ENCODE peak calls at places on chromosome 11, in six cellular contexts. E, D, J, Q, L and R are unnamed samples.

GRCh38 chr11:10451399-10452116 is 3.5 kb upstream of the AMPD3 start:
- DNase-seq in E (no peak), D (peak), J (no peak), Q (no peak), L (no peak), R (no peak)

GRCh38 chr11:116312560-116313340 is 460.0 kb downstream of the BUD13 start:
- DNase-seq in E (no peak), D (no peak), J (peak), Q (peak), L (no peak), R (peak)

GRCh38 chr11:11332141-11332710 is 20.8 kb downstream of the CSNK2A3 start:
- DNase-seq in E (no peak), D (no peak), J (no peak), Q (no peak), L (no peak), R (no peak)

GRCh38 chr11:27701262-27702105 is 1.2 kb upstream of the BDNF start:
- DNase-seq in E (peak), D (no peak), J (no peak), Q (peak), L (no peak), R (peak)

GRCh38 chr11:122663764-122664163 is 8.2 kb downstream of the UBASH3B start:
- DNase-seq in E (no peak), D (no peak), J (no peak), Q (peak), L (no peak), R (no peak)

GRCh38 chr11:65879622-65880021 is at the start of gene CTSW:
- DNase-seq in E (no peak), D (no peak), J (no peak), Q (no peak), L (no peak), R (no peak)

GRCh38 chr11:60831143-60831500 is 10.8 kb upstream of the CCDC86 start:
- DNase-seq in E (peak), D (peak), J (peak), Q (peak), L (peak), R (peak)

GRCh38 chr11:107741044-107741823 is 29.4 kb upstream of the SLN start:
- DNase-seq in E (peak), D (peak), J (no peak), Q (no peak), L (peak), R (no peak)

GRCh38 chr11:69563306-69563705 is 77.7 kb upstream of the CCND1 start:
- DNase-seq in E (no peak), D (no peak), J (no peak), Q (no peak), L (no peak), R (no peak)

GRCh38 chr11:35932641-35933571 is 11.0 kb upstream of the LDLRAD3 start:
- DNase-seq in E (peak), D (no peak), J (no peak), Q (peak), L (peak), R (no peak)

GRCh38 chr11:128294001-128294684 is 293.2 kb downstream of the ETS1 start:
- DNase-seq in E (no peak), D (no peak), J (no peak), Q (no peak), L (no peak), R (no peak)

GRCh38 chr11:83070044-83070877 is 1.4 kb downstream of the RAB30 start:
- DNase-seq in E (peak), D (no peak), J (no peak), Q (peak), L (no peak), R (peak)

GRCh38 chr11:74466916-74467885 is at the start of gene KCNE3:
- DNase-seq in E (no peak), D (no peak), J (peak), Q (peak), L (no peak), R (no peak)

GRCh38 chr11:12330491-12331231 is 46.7 kb upstream of the PARVA start:
- DNase-seq in E (peak), D (no peak), J (no peak), Q (peak), L (no peak), R (no peak)

GRCh38 chr11:96055706-96056387 is 131.9 kb upstream of the MTMR2 start:
- DNase-seq in E (peak), D (no peak), J (no peak), Q (peak), L (no peak), R (peak)

GRCh38 chr11:108854366-108854765 is 189.5 kb downstream of the DDX10 start:
- DNase-seq in E (no peak), D (peak), J (no peak), Q (no peak), L (no peak), R (no peak)

GRCh38 chr11:2464451-2465165 is 19.8 kb downstream of the KCNQ1 start:
- DNase-seq in E (no peak), D (no peak), J (no peak), Q (no peak), L (no peak), R (no peak)

GRCh38 chr11:80365315-80365714 is 924.5 kb upstream of the TENM4 start:
- DNase-seq in E (no peak), D (no peak), J (no peak), Q (no peak), L (no peak), R (no peak)

GRCh38 chr11:444397-445144 is 2.8 kb upstream of the ANO9 start:
- DNase-seq in E (no peak), D (no peak), J (peak), Q (peak), L (no peak), R (no peak)

GRCh38 chr11:74494916-74495315 is 1.4 kb upstream of the LIPT2 start:
- DNase-seq in E (no peak), D (no peak), J (no peak), Q (no peak), L (no peak), R (no peak)

GRCh38 chr11:2376751-2377451 is at the start of gene CD81:
- DNase-seq in E (no peak), D (peak), J (peak), Q (no peak), L (no peak), R (peak)

GRCh38 chr11:126284829-126285228 is 1.9 kb downstream of the TIRAP start:
- DNase-seq in E (peak), D (peak), J (no peak), Q (peak), L (no peak), R (peak)

GRCh38 chr11:69704508-69705245 is 855 bp upstream of the FGF19 start:
- DNase-seq in E (no peak), D (no peak), J (no peak), Q (no peak), L (no peak), R (no peak)

GRCh38 chr11:46865340-46865739 is 19.3 kb upstream of the CKAP5 start:
- DNase-seq in E (peak), D (no peak), J (no peak), Q (peak), L (no peak), R (no peak)

GRCh38 chr11:124499711-124500110 is 43.7 kb downstream of the OR8B12 start:
- DNase-seq in E (no peak), D (no peak), J (no peak), Q (no peak), L (no peak), R (no peak)

GRCh38 chr11:123103326-123103980 is 41.5 kb upstream of the HSPA8 start:
- DNase-seq in E (peak), D (peak), J (no peak), Q (peak), L (no peak), R (peak)

GRCh38 chr11:108698844-108699642 is 34.2 kb downstream of the DDX10 start:
- DNase-seq in E (no peak), D (no peak), J (no peak), Q (peak), L (no peak), R (peak)

GRCh38 chr11:2100361-2101170 is 38.6 kb downstream of the IGF2 start:
- DNase-seq in E (no peak), D (no peak), J (peak), Q (no peak), L (no peak), R (no peak)

DNA sequence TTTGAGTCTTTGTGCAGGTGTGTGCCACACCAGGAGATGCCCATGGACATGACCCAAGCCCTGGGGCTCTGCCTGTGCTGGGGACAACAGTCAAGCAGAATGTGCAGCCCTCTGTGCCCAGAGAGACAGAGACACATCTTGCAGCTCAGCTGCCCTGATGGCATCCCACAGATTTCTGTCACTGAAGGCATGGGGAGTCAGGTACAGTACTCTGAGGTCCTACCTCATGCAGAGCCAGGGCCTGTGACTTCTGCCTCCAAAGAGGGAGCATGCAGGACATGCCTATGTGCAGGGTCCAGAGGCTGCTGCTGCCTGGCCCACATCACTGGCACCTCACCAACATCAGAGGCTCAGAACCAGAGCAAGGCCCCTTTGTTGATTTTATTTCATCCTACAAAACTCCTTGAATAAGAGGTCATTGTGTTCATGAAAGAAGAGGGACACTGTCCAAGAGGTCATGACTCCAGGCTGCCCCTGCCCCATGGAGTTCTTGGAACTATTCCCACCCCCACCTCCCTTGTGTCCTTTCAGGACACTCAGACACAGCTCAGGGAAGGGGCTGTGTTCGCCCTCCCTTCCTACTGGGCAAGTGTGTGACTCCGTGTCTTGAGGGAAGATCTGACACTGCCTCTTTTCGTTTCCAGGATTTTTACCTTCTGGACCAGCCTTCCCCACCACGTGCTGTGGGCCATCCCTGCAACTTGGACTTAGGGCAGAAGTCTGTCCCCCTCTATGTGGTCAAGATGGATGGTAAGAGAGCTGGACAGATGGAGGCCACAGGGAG is 62.3 kb downstream of the BTG4 start:
- DNase-seq in E (no peak), D (no peak), J (no peak), Q (no peak), L (no peak), R (no peak)
- TF ChIP-seq CTCF in E (no peak), D (no peak), J (no peak), Q (no peak), L (no peak), R (no peak)

GRCh38 chr11:32172771-32173170 is 81.9 kb downstream of the RCN1 start:
- DNase-seq in E (no peak), D (no peak), J (no peak), Q (peak), L (no peak), R (no peak)
- H3K27ac ChIP-seq in E (no peak), D (no peak), J (no peak), Q (no peak), L (no peak), R (no peak)

DNA sequence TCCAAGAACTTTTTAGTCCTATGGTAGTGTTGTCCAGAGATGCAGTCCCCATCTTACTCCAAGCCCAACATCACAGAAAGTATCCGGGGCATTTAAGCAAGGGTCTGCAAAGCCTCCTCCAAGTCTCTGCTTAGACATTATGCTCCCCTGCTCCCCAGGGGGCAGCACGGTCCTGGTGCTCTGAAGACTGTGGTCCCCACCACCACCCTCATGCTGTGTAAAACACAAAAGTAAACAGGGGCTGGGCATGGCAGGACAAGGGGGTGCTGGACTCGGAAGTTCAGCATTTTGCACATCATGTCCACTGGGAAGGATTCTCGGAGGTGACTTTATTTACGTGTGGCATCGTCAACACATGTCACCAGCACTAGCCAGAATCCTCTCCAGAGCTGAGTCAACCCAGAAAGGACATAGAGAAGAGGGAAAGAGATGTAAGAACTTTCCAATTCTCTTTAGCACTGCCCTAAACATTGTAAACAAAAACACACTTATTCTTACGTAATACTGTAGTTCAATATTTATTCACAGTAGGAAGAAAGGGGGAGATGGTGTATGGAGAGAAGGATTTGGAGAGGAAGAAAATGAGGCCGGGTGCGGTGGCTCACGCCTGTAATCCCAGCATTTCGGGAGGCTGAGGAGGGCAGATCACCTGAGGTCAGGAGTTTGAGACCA is 37.7 kb downstream of the TCIRG1 start:
- DNase-seq in E (no peak), D (peak), J (no peak), Q (no peak), L (no peak), R (no peak)
- TF ChIP-seq CTCF in E (peak), D (peak), J (no peak), Q (peak), L (no peak), R (no peak)

GRCh38 chr11:114746013-114746412 is 67.7 kb downstream of the NXPE2 start:
- DNase-seq in E (no peak), D (no peak), J (no peak), Q (no peak), L (no peak), R (no peak)

DNA sequence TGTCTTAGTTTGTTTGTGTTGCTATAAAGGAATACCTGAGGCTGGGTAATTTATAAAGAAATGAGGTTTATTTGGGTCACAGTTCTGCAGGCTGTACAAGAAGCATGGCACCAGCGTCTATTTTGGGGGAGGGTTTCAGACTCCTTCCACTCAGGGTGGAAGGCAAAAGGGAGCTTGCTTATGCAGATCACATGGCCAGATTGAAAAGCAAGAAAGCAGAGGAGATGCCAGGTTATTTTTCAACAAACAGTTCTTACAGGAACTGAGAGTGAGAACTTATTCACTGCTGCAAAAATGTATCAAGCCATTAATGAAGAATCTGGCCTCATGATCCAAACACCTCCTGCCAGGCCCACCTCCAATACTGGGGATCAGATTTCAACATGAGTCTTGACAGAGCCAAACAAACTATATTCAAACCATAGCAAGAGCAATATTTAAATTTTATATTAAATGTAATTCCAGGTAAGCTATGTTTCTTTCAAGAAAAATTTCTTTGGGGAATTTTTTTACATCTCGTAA is 66.9 kb downstream of the NXPE2 start:
- DNase-seq in E (no peak), D (no peak), J (no peak), Q (no peak), L (no peak), R (no peak)
- H3K27ac ChIP-seq in E (no peak), D (no peak), J (no peak), Q (no peak), L (no peak), R (no peak)

GRCh38 chr11:117843666-117844484 is 19.3 kb upstream of the FXYD2 start:
- DNase-seq in E (peak), D (peak), J (peak), Q (peak), L (no peak), R (peak)
- TF ChIP-seq CTCF in E (peak), D (peak), J (peak), Q (peak), L (peak), R (peak)

DNA sequence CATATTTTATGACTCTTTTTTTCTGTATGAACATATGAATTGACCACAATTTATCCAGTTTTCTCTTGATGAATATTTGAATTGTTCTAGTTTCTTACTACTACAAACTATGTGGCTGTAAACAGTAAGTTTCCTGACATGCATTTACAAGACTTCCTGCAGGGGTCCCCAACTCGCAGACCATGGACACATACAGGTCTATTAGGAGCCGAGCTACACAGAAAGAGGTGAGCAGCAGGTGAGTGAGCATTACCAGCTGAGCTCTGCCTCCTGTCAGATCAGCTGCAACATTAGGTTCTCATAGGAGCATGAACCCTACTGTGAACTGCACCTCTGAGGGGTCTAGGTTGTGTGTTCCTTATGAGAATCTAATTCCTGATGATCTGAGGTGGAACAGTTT is 379.4 kb downstream of the DYNC2H1 start:
- DNase-seq in E (no peak), D (no peak), J (no peak), Q (no peak), L (no peak), R (no peak)
- H3K27ac ChIP-seq in E (no peak), D (no peak), J (no peak), Q (no peak), L (no peak), R (no peak)

DNA sequence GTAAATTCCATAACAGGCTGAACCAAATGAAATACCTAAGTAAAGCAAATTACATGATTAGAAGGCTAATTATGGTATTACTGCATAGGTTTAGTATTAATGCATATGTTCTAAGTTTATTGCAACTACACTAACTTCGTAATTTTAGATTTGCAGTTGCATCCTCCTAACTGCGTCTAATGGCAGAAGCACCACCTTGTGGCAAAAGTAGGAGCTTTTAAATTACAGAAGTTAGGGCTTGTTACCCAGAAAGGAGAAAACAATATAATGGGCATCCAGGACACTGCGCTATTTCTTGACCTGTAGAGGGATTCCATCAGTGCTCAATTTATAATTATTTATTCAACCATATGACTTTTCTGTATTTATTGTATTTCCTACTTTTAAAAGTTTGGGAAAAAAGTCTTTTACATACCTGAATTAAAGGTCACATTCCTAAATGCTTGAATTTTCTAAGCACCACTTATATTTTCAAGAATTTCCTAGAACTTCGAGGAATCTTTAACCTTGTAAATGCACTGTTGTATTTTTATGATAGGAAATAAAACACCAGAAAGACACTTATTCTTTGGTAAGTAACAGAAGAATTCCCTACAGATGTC is 16.3 kb upstream of the GPR83 start:
- DNase-seq in E (peak), D (peak), J (no peak), Q (peak), L (no peak), R (no peak)
- TF ChIP-seq CTCF in E (peak), D (peak), J (peak), Q (peak), L (peak), R (peak)

GRCh38 chr11:121041072-121041471 is 17.2 kb downstream of the TBCEL start:
- DNase-seq in E (no peak), D (no peak), J (no peak), Q (no peak), L (no peak), R (no peak)
- H3K27ac ChIP-seq in E (no peak), D (no peak), J (no peak), Q (no peak), L (no peak), R (no peak)

GRCh38 chr11:86632499-86633269 is 39.7 kb downstream of the ME3 start:
- DNase-seq in E (peak), D (no peak), J (no peak), Q (peak), L (no peak), R (peak)
- TF ChIP-seq CTCF in E (peak), D (no peak), J (no peak), Q (no peak), L (no peak), R (no peak)